ENCODE peak calls at places on chromosomes 5 and 9, in nine cellular contexts. V is tibial artery, U is GM06990, B is astrocyte of the spinal cord, X is neural progenitor cell, G is cardiac fibroblast, D is IMR-90, Z is GM23338, L is OCI-LY7. H is an unnamed sample.
A peak's percentile ranks its signal among the peaks of the same experiment; 100 is the strongest.

GRCh38 chr9:304519-305185 is 90.0 kb downstream of the DOCK8 start:
- DNase-seq in V (no peak), U (no peak), B (no peak), X (no peak), G (no peak), D (no peak), Z (peak; percentile 63), L (no peak), H (no peak)

GRCh38 chr5:149445739-149446369 is 66.8 kb upstream of the IL17B start:
- DNase-seq in V (no peak), U (no peak), B (peak; percentile 98), X (no peak), G (peak; percentile 98), D (peak; percentile 99), Z (no peak), L (no peak), H (no peak)

GRCh38 chr5:129506092-129506491 is 46.0 kb downstream of the ADAMTS19 start:
- DNase-seq in V (no peak), U (no peak), B (peak; percentile 62), X (no peak), G (no peak), D (peak; percentile 23), Z (no peak), L (no peak), H (no peak)

GRCh38 chr9:118644066-118644465 is 725.2 kb downstream of the BRINP1 start:
- DNase-seq in V (no peak), U (no peak), B (no peak), X (no peak), G (no peak), D (no peak), Z (no peak), L (no peak), H (no peak)

GRCh38 chr5:60338846-60339245 is 361.1 kb downstream of the DEPDC1B start:
- DNase-seq in V (no peak), U (no peak), B (no peak), X (no peak), G (no peak), D (no peak), Z (no peak), L (no peak), H (no peak)

GRCh38 chr5:45355189-45355992 is 340.8 kb downstream of the HCN1 start:
- DNase-seq in V (no peak), U (no peak), B (no peak), X (no peak), G (no peak), D (no peak), Z (no peak), L (no peak), H (no peak)

GRCh38 chr9:104094534-104095020 is 468 bp downstream of the SMC2 start:
- DNase-seq in V (no peak), U (no peak), B (no peak), X (no peak), G (peak; percentile 11), D (no peak), Z (no peak), L (no peak), H (no peak)

GRCh38 chr5:35852084-35852734 is 4.5 kb upstream of the IL7R start:
- DNase-seq in V (no peak), U (peak; percentile 46), B (no peak), X (no peak), G (no peak), D (peak; percentile 43), Z (no peak), L (peak; percentile 49), H (no peak)

GRCh38 chr5:151675225-151675955 is 11.3 kb downstream of the SPARC start:
- DNase-seq in V (peak; percentile 18), U (no peak), B (no peak), X (no peak), G (peak; percentile 71), D (peak; percentile 75), Z (peak; percentile 51), L (no peak), H (no peak)

GRCh38 chr5:179266291-179267070 is 78.8 kb downstream of the ADAMTS2 start:
- DNase-seq in V (peak; percentile 21), U (no peak), B (no peak), X (no peak), G (no peak), D (no peak), Z (no peak), L (no peak), H (no peak)

GRCh38 chr5:168244838-168245555 is 46.4 kb upstream of the WWC1 start:
- DNase-seq in V (no peak), U (no peak), B (no peak), X (no peak), G (no peak), D (no peak), Z (no peak), L (no peak), H (no peak)

GRCh38 chr5:14281746-14282181 is 138.6 kb downstream of the TRIO start:
- DNase-seq in V (no peak), U (no peak), B (no peak), X (no peak), G (no peak), D (no peak), Z (no peak), L (no peak), H (no peak)

GRCh38 chr5:43075319-43076293 is 35.5 kb upstream of the ANXA2R start:
- DNase-seq in V (peak; percentile 71), U (no peak), B (peak; percentile 34), X (no peak), G (peak; percentile 70), D (no peak), Z (no peak), L (peak; percentile 13), H (peak; percentile 73)

GRCh38 chr9:125142560-125143376 is 560 bp downstream of the SCAI start:
- DNase-seq in V (no peak), U (peak; percentile 18), B (no peak), X (peak; percentile 46), G (no peak), D (no peak), Z (peak; percentile 77), L (peak; percentile 57), H (no peak)

GRCh38 chr5:164742025-164742424 is 1236.6 kb downstream of the MAT2B start:
- DNase-seq in V (no peak), U (peak; percentile 16), B (no peak), X (no peak), G (no peak), D (no peak), Z (no peak), L (no peak), H (no peak)

GRCh38 chr9:71975833-71976232 is 64.4 kb downstream of the C9orf85 start:
- DNase-seq in V (no peak), U (no peak), B (no peak), X (no peak), G (peak; percentile 32), D (no peak), Z (no peak), L (peak; percentile 19), H (no peak)

GRCh38 chr9:112556497-112557085 is 70.0 kb downstream of the KIAA1958 start:
- DNase-seq in V (no peak), U (no peak), B (peak; percentile 45), X (no peak), G (no peak), D (peak; percentile 75), Z (no peak), L (no peak), H (no peak)

GRCh38 chr5:54177058-54177457 is 133.3 kb downstream of the ARL15 start:
- DNase-seq in V (no peak), U (no peak), B (no peak), X (no peak), G (no peak), D (no peak), Z (no peak), L (no peak), H (no peak)

GRCh38 chr9:91773166-91773565 is 176.9 kb downstream of the ROR2 start:
- DNase-seq in V (no peak), U (no peak), B (no peak), X (no peak), G (peak; percentile 26), D (no peak), Z (no peak), L (no peak), H (no peak)

GRCh38 chr9:91777437-91777836 is 172.6 kb downstream of the ROR2 start:
- DNase-seq in V (no peak), U (no peak), B (peak; percentile 51), X (no peak), G (peak; percentile 79), D (peak; percentile 80), Z (no peak), L (no peak), H (no peak)

GRCh38 chr9:91776409-91777365 is 173.3 kb downstream of the ROR2 start:
- DNase-seq in V (no peak), U (no peak), B (peak; percentile 19), X (no peak), G (peak; percentile 81), D (peak; percentile 61), Z (no peak), L (no peak), H (no peak)

GRCh38 chr9:91775708-91776028 is 174.4 kb downstream of the ROR2 start:
- DNase-seq in V (no peak), U (no peak), B (no peak), X (no peak), G (no peak), D (no peak), Z (no peak), L (no peak), H (no peak)

GRCh38 chr9:91775011-91775707 is 174.9 kb downstream of the ROR2 start:
- DNase-seq in V (peak; percentile 29), U (peak; percentile 33), B (peak; percentile 47), X (peak; percentile 84), G (peak; percentile 66), D (peak; percentile 58), Z (peak; percentile 89), L (peak; percentile 69), H (no peak)
- TF ChIP-seq CTCF in V (peak; percentile 55), U (peak; percentile 93), B (peak; percentile 88), X (peak; percentile 95), G (peak; percentile 80), D (peak; percentile 77), Z (peak; percentile 99), L (peak; percentile 87), H (peak; percentile 67)

DNA sequence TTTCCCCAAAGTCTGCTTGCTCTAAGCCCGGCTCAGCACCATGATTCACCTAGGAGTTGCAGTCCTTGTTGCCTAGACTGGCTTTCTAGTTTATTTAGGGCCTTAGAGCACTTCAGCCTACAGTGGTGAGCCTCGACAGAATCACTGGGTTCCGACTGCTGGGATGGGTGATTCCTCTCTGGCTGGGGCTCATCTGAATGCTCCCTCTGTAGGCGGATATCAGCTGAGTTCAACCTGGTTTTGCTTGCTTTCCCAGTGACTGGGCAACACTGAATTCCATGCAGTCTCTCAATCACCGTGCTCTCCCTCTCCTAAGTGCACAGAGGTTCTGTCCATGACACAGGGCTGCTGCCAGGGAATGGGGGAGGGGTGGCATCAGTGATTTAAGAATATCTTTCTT is 54.1 kb downstream of the OSMR start:
- DNase-seq in V (no peak), U (no peak), B (no peak), X (no peak), G (no peak), D (no peak), Z (peak; percentile 32), L (no peak), H (no peak)
- TF ChIP-seq CTCF in V (no peak), U (no peak), B (no peak), X (no peak), G (no peak), D (no peak), Z (peak; percentile 19), L (no peak), H (no peak)

GRCh38 chr5:102561894-102562760 is 63.3 kb upstream of the SLCO6A1 start:
- DNase-seq in V (no peak), U (no peak), B (peak; percentile 19), X (peak; percentile 67), G (peak; percentile 42), D (peak; percentile 1), Z (peak; percentile 91), L (peak; percentile 16), H (no peak)
- TF ChIP-seq CTCF in V (peak; percentile 27), U (peak; percentile 97), B (peak; percentile 87), X (peak; percentile 93), G (peak; percentile 97), D (peak; percentile 39), Z (peak; percentile 96), L (peak; percentile 83), H (no peak)

GRCh38 chr5:141825836-141826560 is 52.2 kb downstream of the PCDH1 start:
- DNase-seq in V (no peak), U (no peak), B (no peak), X (peak; percentile 60), G (no peak), D (no peak), Z (peak; percentile 82), L (no peak), H (no peak)
- TF ChIP-seq CTCF in V (no peak), U (peak; percentile 42), B (peak; percentile 32), X (peak; percentile 64), G (no peak), D (peak; percentile 45), Z (peak; percentile 81), L (peak; percentile 68), H (no peak)